ENCODE peak calls at places on chromosomes 6 and 20, in ten cellular contexts. One of them, this sample, is unnamed. For H3K9me3, the result is how much of the 10 kb centered on the place peaks cover.

GRCh38 chr20:56440346-56441007 is 27.9 kb upstream of the RTF2 start:
- DNase-seq in testis: no peak
- DNase-seq in IMR-90: no peak
- DNase-seq in PC-3: no peak
- DNase-seq in lung: no peak
- DNase-seq in cardiac muscle cell: no peak
- DNase-seq in PC-9: no peak
- DNase-seq in fibroblast of lung: peak
- DNase-seq in A549: no peak
- DNase-seq in DND-41: peak
- DNase-seq in this sample: no peak

GRCh38 chr6:1744543-1744942 is 134.8 kb downstream of the FOXC1 start:
- DNase-seq in PC-9: no peak
- DNase-seq in cardiac muscle cell: no peak
- DNase-seq in fibroblast of lung: no peak
- DNase-seq in IMR-90: no peak
- DNase-seq in testis: no peak
- DNase-seq in PC-3: no peak
- DNase-seq in DND-41: no peak
- DNase-seq in lung: no peak
- DNase-seq in A549: no peak
- DNase-seq in this sample: no peak

GRCh38 chr6:131923356-131923755 is 27.8 kb downstream of the CCN2 start:
- DNase-seq in fibroblast of lung: peak
- DNase-seq in DND-41: peak
- DNase-seq in A549: peak
- DNase-seq in lung: peak
- DNase-seq in testis: peak
- DNase-seq in PC-9: peak
- DNase-seq in IMR-90: peak
- DNase-seq in PC-3: peak
- DNase-seq in cardiac muscle cell: peak
- DNase-seq in this sample: peak

GRCh38 chr6:13302751-13303667 is 25.3 kb downstream of the TBC1D7 start:
- DNase-seq in PC-9: peak
- DNase-seq in DND-41: no peak
- DNase-seq in cardiac muscle cell: no peak
- DNase-seq in A549: peak
- DNase-seq in IMR-90: peak
- DNase-seq in testis: peak
- DNase-seq in PC-3: peak
- DNase-seq in lung: peak
- DNase-seq in fibroblast of lung: peak
- DNase-seq in this sample: peak

GRCh38 chr6:108564178-108564577 is 3.5 kb downstream of the FOXO3 start:
- DNase-seq in PC-9: peak
- DNase-seq in DND-41: no peak
- DNase-seq in PC-3: peak
- DNase-seq in lung: no peak
- DNase-seq in fibroblast of lung: peak
- DNase-seq in testis: no peak
- DNase-seq in IMR-90: peak
- DNase-seq in A549: no peak
- DNase-seq in cardiac muscle cell: no peak
- DNase-seq in this sample: no peak

GRCh38 chr20:41349943-41350342 is 9.3 kb downstream of the LPIN3 start:
- DNase-seq in IMR-90: no peak
- DNase-seq in PC-9: no peak
- DNase-seq in lung: no peak
- DNase-seq in A549: no peak
- DNase-seq in PC-3: no peak
- DNase-seq in fibroblast of lung: no peak
- DNase-seq in cardiac muscle cell: no peak
- DNase-seq in DND-41: no peak
- DNase-seq in testis: no peak
- DNase-seq in this sample: no peak

GRCh38 chr20:36614781-36615557 is 9.4 kb downstream of the RAB5IF start:
- DNase-seq in A549: no peak
- DNase-seq in IMR-90: no peak
- DNase-seq in lung: no peak
- DNase-seq in cardiac muscle cell: no peak
- DNase-seq in PC-9: no peak
- DNase-seq in testis: no peak
- DNase-seq in fibroblast of lung: peak
- DNase-seq in PC-3: no peak
- DNase-seq in DND-41: no peak
- DNase-seq in this sample: no peak

GRCh38 chr20:56788041-56788670 is 159.1 kb downstream of the TFAP2C start:
- DNase-seq in lung: peak
- DNase-seq in PC-3: peak
- DNase-seq in IMR-90: peak
- DNase-seq in DND-41: no peak
- DNase-seq in A549: peak
- DNase-seq in cardiac muscle cell: no peak
- DNase-seq in PC-9: peak
- DNase-seq in testis: no peak
- DNase-seq in fibroblast of lung: peak
- DNase-seq in this sample: no peak

GRCh38 chr6:30625511-30625910 is 1.2 kb upstream of the ATAT1 start:
- DNase-seq in DND-41: no peak
- DNase-seq in lung: no peak
- DNase-seq in cardiac muscle cell: no peak
- DNase-seq in PC-3: no peak
- DNase-seq in PC-9: no peak
- DNase-seq in A549: no peak
- DNase-seq in testis: no peak
- DNase-seq in fibroblast of lung: no peak
- DNase-seq in IMR-90: no peak
- DNase-seq in this sample: no peak

GRCh38 chr20:18259730-18260129 is 28.6 kb upstream of the ZNF133 start:
- DNase-seq in lung: no peak
- DNase-seq in PC-9: peak
- DNase-seq in DND-41: no peak
- DNase-seq in IMR-90: no peak
- DNase-seq in cardiac muscle cell: no peak
- DNase-seq in PC-3: peak
- DNase-seq in testis: no peak
- DNase-seq in A549: no peak
- DNase-seq in fibroblast of lung: no peak
- DNase-seq in this sample: no peak

GRCh38 chr20:63942250-63943006 is 13.8 kb downstream of the UCKL1 start:
- DNase-seq in lung: peak
- DNase-seq in testis: peak
- DNase-seq in IMR-90: peak
- DNase-seq in PC-9: no peak
- DNase-seq in DND-41: peak
- DNase-seq in PC-3: no peak
- DNase-seq in cardiac muscle cell: peak
- DNase-seq in fibroblast of lung: peak
- DNase-seq in A549: peak
- DNase-seq in this sample: peak

GRCh38 chr6:28537065-28537464 is 11.4 kb downstream of the GPX5 start:
- DNase-seq in PC-9: no peak
- DNase-seq in cardiac muscle cell: peak
- DNase-seq in PC-3: no peak
- DNase-seq in testis: no peak
- DNase-seq in A549: no peak
- DNase-seq in IMR-90: peak
- DNase-seq in DND-41: no peak
- DNase-seq in fibroblast of lung: peak
- DNase-seq in lung: no peak
- DNase-seq in this sample: no peak

GRCh38 chr20:25573288-25574251 is 11.8 kb downstream of the NINL start:
- DNase-seq in testis: no peak
- DNase-seq in PC-9: no peak
- DNase-seq in DND-41: no peak
- DNase-seq in lung: no peak
- DNase-seq in PC-3: no peak
- DNase-seq in A549: no peak
- DNase-seq in cardiac muscle cell: no peak
- DNase-seq in IMR-90: peak
- DNase-seq in fibroblast of lung: peak
- DNase-seq in this sample: no peak

GRCh38 chr6:41602864-41603608 is 35.2 kb upstream of the MDFI start:
- DNase-seq in DND-41: peak
- DNase-seq in cardiac muscle cell: peak
- DNase-seq in PC-9: peak
- DNase-seq in A549: peak
- DNase-seq in PC-3: peak
- DNase-seq in testis: peak
- DNase-seq in lung: peak
- DNase-seq in IMR-90: peak
- DNase-seq in fibroblast of lung: peak
- DNase-seq in this sample: peak

GRCh38 chr6:66986940-66987339 is 1279.9 kb upstream of the EYS start:
- DNase-seq in IMR-90: no peak
- DNase-seq in PC-3: peak
- DNase-seq in DND-41: no peak
- DNase-seq in A549: no peak
- DNase-seq in PC-9: no peak
- DNase-seq in cardiac muscle cell: no peak
- DNase-seq in testis: no peak
- DNase-seq in fibroblast of lung: no peak
- DNase-seq in lung: no peak
- DNase-seq in this sample: no peak
- H3K9me3 ChIP-seq in IMR-90: under half
- H3K9me3 ChIP-seq in PC-3: under half
- H3K9me3 ChIP-seq in DND-41: under half
- H3K9me3 ChIP-seq in A549: under half
- H3K9me3 ChIP-seq in PC-9: under half
- H3K9me3 ChIP-seq in cardiac muscle cell: under half
- H3K9me3 ChIP-seq in testis: under half
- H3K9me3 ChIP-seq in fibroblast of lung: under half
- H3K9me3 ChIP-seq in lung: under half
- H3K9me3 ChIP-seq in this sample: under half

GRCh38 chr6:116370717-116371383 is at the start of gene DSE:
- DNase-seq in IMR-90: peak
- DNase-seq in PC-3: peak
- DNase-seq in lung: peak
- DNase-seq in testis: peak
- DNase-seq in PC-9: peak
- DNase-seq in fibroblast of lung: peak
- DNase-seq in A549: peak
- DNase-seq in cardiac muscle cell: peak
- DNase-seq in DND-41: peak
- DNase-seq in this sample: peak

GRCh38 chr6:116371384-116372209 is 850 bp downstream of the DSE start:
- DNase-seq in lung: peak
- DNase-seq in IMR-90: peak
- DNase-seq in PC-3: peak
- DNase-seq in fibroblast of lung: peak
- DNase-seq in cardiac muscle cell: peak
- DNase-seq in A549: peak
- DNase-seq in PC-9: peak
- DNase-seq in DND-41: peak
- DNase-seq in testis: peak
- DNase-seq in this sample: peak

GRCh38 chr6:116369540-116370327 is 1.0 kb upstream of the DSE start:
- DNase-seq in fibroblast of lung: no peak
- DNase-seq in PC-9: no peak
- DNase-seq in testis: peak
- DNase-seq in A549: no peak
- DNase-seq in IMR-90: no peak
- DNase-seq in cardiac muscle cell: no peak
- DNase-seq in PC-3: no peak
- DNase-seq in DND-41: no peak
- DNase-seq in lung: no peak
- DNase-seq in this sample: no peak

GRCh38 chr6:116373300-116373699 is 2.6 kb downstream of the DSE start:
- DNase-seq in PC-3: no peak
- DNase-seq in DND-41: no peak
- DNase-seq in PC-9: no peak
- DNase-seq in IMR-90: peak
- DNase-seq in A549: no peak
- DNase-seq in cardiac muscle cell: no peak
- DNase-seq in lung: no peak
- DNase-seq in fibroblast of lung: no peak
- DNase-seq in testis: no peak
- DNase-seq in this sample: no peak

DNA sequence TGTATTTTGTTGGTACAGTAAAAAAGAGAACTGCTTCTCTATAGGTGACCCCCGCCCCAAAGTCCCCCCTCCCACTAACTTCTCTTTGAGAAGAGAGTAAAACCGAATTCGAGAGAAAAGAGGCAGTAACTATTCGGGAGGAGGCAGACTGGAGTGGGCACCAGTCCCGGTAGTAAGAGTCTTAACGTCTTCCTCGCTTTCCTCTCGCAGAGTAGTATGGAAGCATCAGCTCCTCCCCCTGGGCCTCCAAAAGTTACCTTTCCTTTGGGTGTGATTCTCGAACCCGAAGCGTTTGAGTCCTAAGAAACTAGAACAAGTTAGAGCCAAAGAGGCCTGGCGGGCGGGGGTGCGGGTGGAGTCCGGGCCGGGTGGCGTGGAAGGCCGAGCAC is 425 bp upstream of the DSE start:
- DNase-seq in IMR-90: no peak
- DNase-seq in lung: no peak
- DNase-seq in testis: no peak
- DNase-seq in cardiac muscle cell: no peak
- DNase-seq in fibroblast of lung: no peak
- DNase-seq in DND-41: no peak
- DNase-seq in PC-3: no peak
- DNase-seq in PC-9: peak
- DNase-seq in A549: peak
- DNase-seq in this sample: no peak
- H3K27ac ChIP-seq in IMR-90: peak
- H3K27ac ChIP-seq in lung: peak
- H3K27ac ChIP-seq in testis: peak
- H3K27ac ChIP-seq in cardiac muscle cell: peak
- H3K27ac ChIP-seq in fibroblast of lung: peak
- H3K27ac ChIP-seq in DND-41: no peak
- H3K27ac ChIP-seq in PC-3: no peak
- H3K27ac ChIP-seq in PC-9: peak
- H3K27ac ChIP-seq in A549: peak
- H3K27ac ChIP-seq in this sample: peak

GRCh38 chr6:52815167-52816092 is 11.8 kb upstream of the GSTA1 start:
- DNase-seq in DND-41: peak
- DNase-seq in cardiac muscle cell: peak
- DNase-seq in PC-3: peak
- DNase-seq in testis: peak
- DNase-seq in IMR-90: peak
- DNase-seq in lung: peak
- DNase-seq in PC-9: peak
- DNase-seq in A549: peak
- DNase-seq in fibroblast of lung: peak
- DNase-seq in this sample: no peak
- TF ChIP-seq CTCF in DND-41: peak
- TF ChIP-seq CTCF in cardiac muscle cell: peak
- TF ChIP-seq CTCF in PC-3: peak
- TF ChIP-seq CTCF in testis: no peak
- TF ChIP-seq CTCF in IMR-90: peak
- TF ChIP-seq CTCF in lung: peak
- TF ChIP-seq CTCF in PC-9: peak
- TF ChIP-seq CTCF in A549: peak
- TF ChIP-seq CTCF in fibroblast of lung: peak
- TF ChIP-seq CTCF in this sample: peak

DNA sequence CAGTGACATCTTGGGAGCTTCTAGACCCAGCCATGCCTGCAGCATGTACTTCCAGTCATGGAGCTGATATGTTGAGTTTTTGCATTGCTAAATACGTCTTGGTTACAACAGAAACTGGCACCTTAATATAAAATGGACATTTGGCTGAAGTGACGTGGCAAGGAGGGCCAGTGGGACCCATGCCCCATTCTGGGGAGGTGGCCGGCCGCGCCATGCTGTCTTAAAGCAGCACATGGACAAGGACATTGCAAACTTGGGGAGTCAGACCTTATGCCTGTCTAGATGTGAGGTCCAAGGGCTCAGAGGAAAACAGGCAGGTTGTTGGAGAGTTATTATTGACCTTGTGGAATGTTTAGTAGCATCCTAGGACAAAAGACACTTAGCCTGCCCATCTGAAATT is 588.0 kb upstream of the CDH4 start:
- DNase-seq in PC-9: no peak
- DNase-seq in DND-41: no peak
- DNase-seq in lung: no peak
- DNase-seq in A549: no peak
- DNase-seq in IMR-90: no peak
- DNase-seq in PC-3: no peak
- DNase-seq in testis: no peak
- DNase-seq in cardiac muscle cell: no peak
- DNase-seq in fibroblast of lung: no peak
- DNase-seq in this sample: no peak
- H3K9me3 ChIP-seq in PC-9: under half
- H3K9me3 ChIP-seq in DND-41: under half
- H3K9me3 ChIP-seq in lung: under half
- H3K9me3 ChIP-seq in A549: under half
- H3K9me3 ChIP-seq in IMR-90: under half
- H3K9me3 ChIP-seq in PC-3: under half
- H3K9me3 ChIP-seq in testis: under half
- H3K9me3 ChIP-seq in cardiac muscle cell: under half
- H3K9me3 ChIP-seq in fibroblast of lung: under half
- H3K9me3 ChIP-seq in this sample: under half

This sample was measured in heart left ventricle.